ENCODE peak calls at places on chromosomes 7 and 10, in five cellular contexts. One of them, this sample, is unnamed.

GRCh38 chr10:124001391-124002260 is 91.8 kb downstream of the CHST15 start:
- DNase-seq in spleen: peak
- DNase-seq in prostate gland: no peak
- DNase-seq in GM12891: peak
- DNase-seq in K562: no peak
- DNase-seq in this sample: peak

GRCh38 chr7:44978511-44979366 is at the start of gene MYO1G:
- DNase-seq in GM12891: no peak
- DNase-seq in prostate gland: no peak
- DNase-seq in K562: no peak
- DNase-seq in spleen: peak
- DNase-seq in this sample: peak

GRCh38 chr10:688621-689426 is 644 bp downstream of the DIP2C start:
- DNase-seq in K562: no peak
- DNase-seq in spleen: no peak
- DNase-seq in GM12891: no peak
- DNase-seq in prostate gland: peak
- DNase-seq in this sample: peak

GRCh38 chr7:8781166-8781565 is 347.8 kb downstream of the NXPH1 start:
- DNase-seq in K562: no peak
- DNase-seq in GM12891: no peak
- DNase-seq in spleen: no peak
- DNase-seq in prostate gland: no peak
- DNase-seq in this sample: no peak

GRCh38 chr10:70126700-70127395 is 5.8 kb downstream of the AIFM2 start:
- DNase-seq in K562: no peak
- DNase-seq in GM12891: no peak
- DNase-seq in spleen: peak
- DNase-seq in prostate gland: no peak
- DNase-seq in this sample: no peak

GRCh38 chr10:118459642-118460193 is 117.6 kb upstream of the FAM204A start:
- DNase-seq in GM12891: peak
- DNase-seq in prostate gland: peak
- DNase-seq in spleen: no peak
- DNase-seq in K562: peak
- DNase-seq in this sample: peak

GRCh38 chr7:92266415-92267241 is 20.9 kb downstream of the ANKIB1 start:
- DNase-seq in K562: no peak
- DNase-seq in GM12891: no peak
- DNase-seq in prostate gland: no peak
- DNase-seq in spleen: no peak
- DNase-seq in this sample: no peak

GRCh38 chr10:121655254-121656142 is 57.3 kb upstream of the FGFR2 start:
- DNase-seq in GM12891: no peak
- DNase-seq in prostate gland: peak
- DNase-seq in K562: no peak
- DNase-seq in spleen: no peak
- DNase-seq in this sample: no peak

GRCh38 chr10:63716174-63716573 is 195.0 kb downstream of the REEP3 start:
- DNase-seq in prostate gland: no peak
- DNase-seq in spleen: no peak
- DNase-seq in K562: no peak
- DNase-seq in GM12891: no peak
- DNase-seq in this sample: no peak

GRCh38 chr10:24209946-24210491 is 1.1 kb downstream of the KIAA1217 start:
- DNase-seq in prostate gland: peak
- DNase-seq in K562: no peak
- DNase-seq in GM12891: peak
- DNase-seq in spleen: no peak
- DNase-seq in this sample: no peak

GRCh38 chr10:123136806-123137642 is 1.3 kb downstream of the HMX3 start:
- DNase-seq in spleen: no peak
- DNase-seq in prostate gland: no peak
- DNase-seq in K562: peak
- DNase-seq in GM12891: no peak
- DNase-seq in this sample: peak

GRCh38 chr10:69237528-69238159 is 17.5 kb downstream of the HKDC1 start:
- DNase-seq in prostate gland: peak
- DNase-seq in K562: peak
- DNase-seq in spleen: peak
- DNase-seq in GM12891: peak
- DNase-seq in this sample: peak

GRCh38 chr10:70756710-70757360 is 28.3 kb downstream of the TBATA start:
- DNase-seq in prostate gland: no peak
- DNase-seq in K562: peak
- DNase-seq in GM12891: no peak
- DNase-seq in spleen: peak
- DNase-seq in this sample: no peak

GRCh38 chr10:27685686-27686085 is 59.9 kb downstream of the MKX start:
- DNase-seq in prostate gland: no peak
- DNase-seq in GM12891: no peak
- DNase-seq in spleen: no peak
- DNase-seq in K562: no peak
- DNase-seq in this sample: no peak

GRCh38 chr7:156735861-156736260 is 95.3 kb downstream of the RNF32 start:
- DNase-seq in GM12891: no peak
- DNase-seq in spleen: no peak
- DNase-seq in K562: no peak
- DNase-seq in prostate gland: no peak
- DNase-seq in this sample: no peak

GRCh38 chr7:148698397-148699023 is at the start of gene CUL1:
- DNase-seq in spleen: peak
- DNase-seq in K562: peak
- DNase-seq in GM12891: peak
- DNase-seq in prostate gland: peak
- DNase-seq in this sample: peak

GRCh38 chr7:18408461-18408860 is 87.1 kb upstream of the HDAC9 start:
- DNase-seq in K562: no peak
- DNase-seq in spleen: no peak
- DNase-seq in GM12891: no peak
- DNase-seq in prostate gland: no peak
- DNase-seq in this sample: no peak

GRCh38 chr7:75869776-75870379 is 9.0 kb upstream of the RHBDD2 start:
- DNase-seq in prostate gland: no peak
- DNase-seq in K562: no peak
- DNase-seq in spleen: no peak
- DNase-seq in GM12891: no peak
- DNase-seq in this sample: no peak

GRCh38 chr10:88493676-88494483 is 89.2 kb downstream of the RNLS start:
- DNase-seq in spleen: no peak
- DNase-seq in prostate gland: no peak
- DNase-seq in GM12891: no peak
- DNase-seq in K562: no peak
- DNase-seq in this sample: no peak

GRCh38 chr7:146028251-146028750 is 88.3 kb upstream of the CNTNAP2 start:
- DNase-seq in K562: no peak
- DNase-seq in prostate gland: no peak
- DNase-seq in GM12891: no peak
- DNase-seq in spleen: no peak
- DNase-seq in this sample: no peak

GRCh38 chr10:102274062-102274461 is 28.7 kb downstream of the GBF1 start:
- DNase-seq in GM12891: no peak
- DNase-seq in spleen: no peak
- DNase-seq in prostate gland: no peak
- DNase-seq in K562: no peak
- DNase-seq in this sample: no peak

GRCh38 chr10:120422459-120422858 is 34.6 kb upstream of the PLPP4 start:
- DNase-seq in K562: no peak
- DNase-seq in spleen: no peak
- DNase-seq in prostate gland: no peak
- DNase-seq in GM12891: no peak
- DNase-seq in this sample: no peak

GRCh38 chr7:6159097-6159483 is 113.3 kb downstream of the CYTH3 start:
- DNase-seq in prostate gland: no peak
- DNase-seq in GM12891: no peak
- DNase-seq in K562: no peak
- DNase-seq in spleen: no peak
- DNase-seq in this sample: no peak

GRCh38 chr7:6159524-6160011 is 112.9 kb downstream of the CYTH3 start:
- DNase-seq in prostate gland: no peak
- DNase-seq in K562: no peak
- DNase-seq in GM12891: no peak
- DNase-seq in spleen: no peak
- DNase-seq in this sample: no peak

GRCh38 chr7:6160191-6160623 is 112.2 kb downstream of the CYTH3 start:
- DNase-seq in K562: no peak
- DNase-seq in prostate gland: peak
- DNase-seq in spleen: no peak
- DNase-seq in GM12891: no peak
- DNase-seq in this sample: peak

GRCh38 chr7:6157685-6158423 is 114.6 kb downstream of the CYTH3 start:
- DNase-seq in spleen: no peak
- DNase-seq in GM12891: no peak
- DNase-seq in prostate gland: no peak
- DNase-seq in K562: no peak
- DNase-seq in this sample: no peak

GRCh38 chr7:6158424-6159096 is 113.9 kb downstream of the CYTH3 start:
- DNase-seq in K562: no peak
- DNase-seq in spleen: no peak
- DNase-seq in prostate gland: no peak
- DNase-seq in GM12891: no peak
- DNase-seq in this sample: peak
- TF ChIP-seq POLR2AphosphoS5 in K562: no peak
- TF ChIP-seq POLR2AphosphoS5 in spleen: peak
- TF ChIP-seq POLR2AphosphoS5 in prostate gland: no peak
- TF ChIP-seq POLR2AphosphoS5 in GM12891: no peak
- TF ChIP-seq POLR2AphosphoS5 in this sample: no peak

DNA sequence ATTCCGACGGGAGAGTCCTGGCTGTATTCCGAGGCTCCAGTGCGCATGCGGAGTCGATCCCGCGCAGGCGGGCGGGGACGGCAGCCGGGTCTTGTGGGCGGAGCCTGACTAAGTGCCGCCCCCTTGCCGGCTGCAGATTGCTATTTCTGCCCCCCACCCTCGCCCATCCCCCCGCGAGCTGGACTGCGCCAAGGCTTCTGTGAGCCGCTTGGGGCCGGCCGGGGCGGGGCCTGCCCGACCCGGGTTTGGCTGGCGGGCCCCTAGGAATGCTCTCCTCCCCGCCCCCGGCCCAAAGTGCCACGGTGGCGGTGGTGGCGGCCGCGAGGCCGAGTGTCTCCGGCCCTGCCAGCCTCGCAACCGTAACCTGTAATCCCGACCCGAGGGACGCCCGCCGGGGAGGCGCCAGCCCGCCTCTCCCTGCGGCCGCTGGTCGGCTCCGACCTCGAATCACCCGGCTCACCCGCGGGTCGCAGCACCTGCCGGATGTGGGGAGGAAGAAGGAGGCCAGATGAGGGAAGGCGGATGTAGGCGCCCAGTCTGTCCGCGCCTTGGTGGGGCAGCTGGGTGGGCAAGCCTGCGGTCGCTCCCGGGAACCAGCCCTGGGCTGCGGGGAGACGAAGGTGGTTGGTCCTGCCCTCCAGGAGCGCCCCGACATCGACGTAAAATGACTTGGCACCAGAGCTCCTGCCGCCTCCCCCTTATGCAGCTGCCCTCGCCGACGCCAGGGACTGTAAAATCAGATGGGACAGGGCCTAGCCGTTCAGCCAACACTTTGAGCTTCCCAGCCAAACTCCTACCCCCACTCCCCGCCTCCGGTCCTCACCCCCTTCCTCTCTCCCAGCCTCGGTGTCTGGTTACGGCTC is 607 bp upstream of the KAZALD1 start:
- DNase-seq in spleen: peak
- DNase-seq in prostate gland: peak
- DNase-seq in GM12891: peak
- DNase-seq in K562: peak
- DNase-seq in this sample: peak
- TF ChIP-seq POLR2AphosphoS5 in spleen: peak
- TF ChIP-seq POLR2AphosphoS5 in prostate gland: peak
- TF ChIP-seq POLR2AphosphoS5 in GM12891: no peak
- TF ChIP-seq POLR2AphosphoS5 in K562: peak
- TF ChIP-seq POLR2AphosphoS5 in this sample: peak

GRCh38 chr10:29257106-29257783 is 31.6 kb upstream of the LYZL1 start:
- DNase-seq in prostate gland: peak
- DNase-seq in GM12891: no peak
- DNase-seq in spleen: no peak
- DNase-seq in K562: no peak
- DNase-seq in this sample: no peak
- TF ChIP-seq POLR2AphosphoS5 in prostate gland: peak
- TF ChIP-seq POLR2AphosphoS5 in GM12891: no peak
- TF ChIP-seq POLR2AphosphoS5 in spleen: no peak
- TF ChIP-seq POLR2AphosphoS5 in K562: no peak
- TF ChIP-seq POLR2AphosphoS5 in this sample: peak

DNA sequence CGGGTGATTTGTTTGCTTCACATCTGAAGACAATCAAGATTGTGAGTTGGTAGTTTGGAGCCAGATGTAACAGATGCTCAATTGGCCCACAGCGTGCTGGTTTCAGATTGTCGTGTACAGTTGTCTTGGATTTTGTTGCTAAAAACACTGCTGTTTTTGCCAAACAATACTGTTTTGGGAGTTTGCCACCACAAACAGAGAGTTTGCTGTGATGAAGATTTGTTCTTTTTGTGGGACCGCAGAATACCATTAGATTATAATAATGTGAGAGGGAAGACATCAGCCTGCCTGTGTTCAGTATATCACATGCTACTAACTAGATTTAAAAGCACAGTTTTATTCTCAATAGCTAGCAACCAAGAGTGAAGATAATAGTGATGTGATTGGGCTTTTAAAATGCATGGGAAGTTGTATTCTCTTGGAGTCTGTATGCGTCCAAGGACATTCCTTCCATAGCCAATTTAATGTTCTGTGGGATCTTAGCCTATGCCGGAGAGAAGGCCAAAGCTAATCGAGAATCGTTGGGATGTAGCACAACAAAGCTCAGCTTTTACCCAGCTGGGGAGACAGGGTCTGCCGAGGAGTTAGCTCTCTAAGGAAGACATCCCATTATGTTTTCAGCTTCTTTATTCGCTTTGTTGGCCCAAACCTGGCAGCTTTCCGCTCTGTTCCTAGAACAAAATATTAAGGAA is 18.7 kb upstream of the ITGA8 start:
- DNase-seq in K562: no peak
- DNase-seq in prostate gland: no peak
- DNase-seq in GM12891: no peak
- DNase-seq in spleen: no peak
- DNase-seq in this sample: no peak
- TF ChIP-seq POLR2AphosphoS5 in K562: no peak
- TF ChIP-seq POLR2AphosphoS5 in prostate gland: no peak
- TF ChIP-seq POLR2AphosphoS5 in GM12891: no peak
- TF ChIP-seq POLR2AphosphoS5 in spleen: no peak
- TF ChIP-seq POLR2AphosphoS5 in this sample: no peak

GRCh38 chr10:30027057-30028005 is 32.1 kb downstream of the JCAD start:
- DNase-seq in K562: peak
- DNase-seq in spleen: peak
- DNase-seq in prostate gland: no peak
- DNase-seq in GM12891: peak
- DNase-seq in this sample: peak
- TF ChIP-seq POLR2AphosphoS5 in K562: no peak
- TF ChIP-seq POLR2AphosphoS5 in spleen: peak
- TF ChIP-seq POLR2AphosphoS5 in prostate gland: no peak
- TF ChIP-seq POLR2AphosphoS5 in GM12891: no peak
- TF ChIP-seq POLR2AphosphoS5 in this sample: no peak

GRCh38 chr10:110808619-110809018 is 63.1 kb upstream of the PDCD4 start:
- DNase-seq in prostate gland: no peak
- DNase-seq in K562: no peak
- DNase-seq in GM12891: no peak
- DNase-seq in spleen: no peak
- DNase-seq in this sample: no peak
- TF ChIP-seq POLR2AphosphoS5 in prostate gland: no peak
- TF ChIP-seq POLR2AphosphoS5 in K562: no peak
- TF ChIP-seq POLR2AphosphoS5 in GM12891: no peak
- TF ChIP-seq POLR2AphosphoS5 in spleen: no peak
- TF ChIP-seq POLR2AphosphoS5 in this sample: no peak

GRCh38 chr10:30535677-30536076 is 93.9 kb downstream of the LYZL2 start:
- DNase-seq in spleen: no peak
- DNase-seq in prostate gland: no peak
- DNase-seq in GM12891: no peak
- DNase-seq in K562: no peak
- DNase-seq in this sample: no peak
- TF ChIP-seq POLR2AphosphoS5 in spleen: no peak
- TF ChIP-seq POLR2AphosphoS5 in prostate gland: no peak
- TF ChIP-seq POLR2AphosphoS5 in GM12891: no peak
- TF ChIP-seq POLR2AphosphoS5 in K562: no peak
- TF ChIP-seq POLR2AphosphoS5 in this sample: no peak

This sample was measured in upper lobe of left lung.